ENCODE peak calls at places on chromosomes 5 and 9, in nine cellular contexts. One of them, this sample, is unnamed.

GRCh38 chr5:172274951-172275753 is 8.4 kb downstream of the UBTD2 start:
- DNase-seq in foreskin melanocyte: peak
- DNase-seq in CD14-positive monocyte: peak
- DNase-seq in T47D: no peak
- DNase-seq in Right ventricle myocardium superior: no peak
- DNase-seq in body of pancreas: no peak
- DNase-seq in tibial artery: no peak
- DNase-seq in EL: peak
- DNase-seq in activated effector memory CD4-positive, alpha-beta T cell treated with Interleukin-2 at 50 U/mL for 16 hours: peak
- DNase-seq in this sample: no peak

GRCh38 chr5:61827445-61827975 is 478.5 kb upstream of the KIF2A start:
- DNase-seq in foreskin melanocyte: no peak
- DNase-seq in CD14-positive monocyte: no peak
- DNase-seq in T47D: no peak
- DNase-seq in Right ventricle myocardium superior: no peak
- DNase-seq in body of pancreas: no peak
- DNase-seq in tibial artery: no peak
- DNase-seq in EL: no peak
- DNase-seq in activated effector memory CD4-positive, alpha-beta T cell treated with Interleukin-2 at 50 U/mL for 16 hours: no peak
- DNase-seq in this sample: no peak

GRCh38 chr5:178991190-178992145 is 3.7 kb downstream of the GRM6 start:
- DNase-seq in foreskin melanocyte: no peak
- DNase-seq in CD14-positive monocyte: no peak
- DNase-seq in T47D: no peak
- DNase-seq in Right ventricle myocardium superior: no peak
- DNase-seq in body of pancreas: no peak
- DNase-seq in tibial artery: no peak
- DNase-seq in EL: no peak
- DNase-seq in activated effector memory CD4-positive, alpha-beta T cell treated with Interleukin-2 at 50 U/mL for 16 hours: no peak
- DNase-seq in this sample: no peak

GRCh38 chr5:108380531-108381021 is 1.3 kb downstream of the FBXL17 start:
- DNase-seq in foreskin melanocyte: no peak
- DNase-seq in CD14-positive monocyte: peak
- DNase-seq in T47D: peak
- DNase-seq in Right ventricle myocardium superior: peak
- DNase-seq in body of pancreas: peak
- DNase-seq in tibial artery: peak
- DNase-seq in EL: peak
- DNase-seq in activated effector memory CD4-positive, alpha-beta T cell treated with Interleukin-2 at 50 U/mL for 16 hours: peak
- DNase-seq in this sample: peak

GRCh38 chr9:89374176-89374575 is 55.9 kb downstream of the SECISBP2 start:
- DNase-seq in foreskin melanocyte: peak
- DNase-seq in CD14-positive monocyte: no peak
- DNase-seq in T47D: no peak
- DNase-seq in Right ventricle myocardium superior: no peak
- DNase-seq in body of pancreas: no peak
- DNase-seq in tibial artery: no peak
- DNase-seq in EL: peak
- DNase-seq in activated effector memory CD4-positive, alpha-beta T cell treated with Interleukin-2 at 50 U/mL for 16 hours: no peak
- DNase-seq in this sample: no peak

GRCh38 chr5:71836084-71836483 is 117.0 kb downstream of the CARTPT start:
- DNase-seq in foreskin melanocyte: no peak
- DNase-seq in CD14-positive monocyte: no peak
- DNase-seq in T47D: no peak
- DNase-seq in Right ventricle myocardium superior: no peak
- DNase-seq in body of pancreas: no peak
- DNase-seq in tibial artery: no peak
- DNase-seq in EL: peak
- DNase-seq in activated effector memory CD4-positive, alpha-beta T cell treated with Interleukin-2 at 50 U/mL for 16 hours: no peak
- DNase-seq in this sample: no peak

GRCh38 chr9:133641396-133641655 is 5.2 kb downstream of the DBH start:
- DNase-seq in foreskin melanocyte: no peak
- DNase-seq in CD14-positive monocyte: no peak
- DNase-seq in T47D: no peak
- DNase-seq in Right ventricle myocardium superior: no peak
- DNase-seq in body of pancreas: no peak
- DNase-seq in tibial artery: no peak
- DNase-seq in EL: no peak
- DNase-seq in activated effector memory CD4-positive, alpha-beta T cell treated with Interleukin-2 at 50 U/mL for 16 hours: no peak
- DNase-seq in this sample: no peak

GRCh38 chr9:89422151-89422918 is 75.6 kb downstream of the SEMA4D start:
- DNase-seq in foreskin melanocyte: no peak
- DNase-seq in CD14-positive monocyte: no peak
- DNase-seq in T47D: no peak
- DNase-seq in Right ventricle myocardium superior: no peak
- DNase-seq in body of pancreas: no peak
- DNase-seq in tibial artery: no peak
- DNase-seq in EL: peak
- DNase-seq in activated effector memory CD4-positive, alpha-beta T cell treated with Interleukin-2 at 50 U/mL for 16 hours: no peak
- DNase-seq in this sample: peak

GRCh38 chr5:98770911-98771322 is 2.5 kb upstream of the RGMB start:
- DNase-seq in foreskin melanocyte: no peak
- DNase-seq in CD14-positive monocyte: no peak
- DNase-seq in T47D: no peak
- DNase-seq in Right ventricle myocardium superior: no peak
- DNase-seq in body of pancreas: no peak
- DNase-seq in tibial artery: no peak
- DNase-seq in EL: peak
- DNase-seq in activated effector memory CD4-positive, alpha-beta T cell treated with Interleukin-2 at 50 U/mL for 16 hours: no peak
- DNase-seq in this sample: no peak

GRCh38 chr5:172048170-172048422 is 41.7 kb upstream of the FBXW11 start:
- DNase-seq in foreskin melanocyte: no peak
- DNase-seq in CD14-positive monocyte: no peak
- DNase-seq in T47D: no peak
- DNase-seq in Right ventricle myocardium superior: no peak
- DNase-seq in body of pancreas: no peak
- DNase-seq in tibial artery: no peak
- DNase-seq in EL: no peak
- DNase-seq in activated effector memory CD4-positive, alpha-beta T cell treated with Interleukin-2 at 50 U/mL for 16 hours: no peak
- DNase-seq in this sample: no peak

GRCh38 chr9:135461936-135462335 is 17.6 kb upstream of the PPP1R26 start:
- DNase-seq in foreskin melanocyte: no peak
- DNase-seq in CD14-positive monocyte: no peak
- DNase-seq in T47D: no peak
- DNase-seq in Right ventricle myocardium superior: no peak
- DNase-seq in body of pancreas: no peak
- DNase-seq in tibial artery: no peak
- DNase-seq in EL: no peak
- DNase-seq in activated effector memory CD4-positive, alpha-beta T cell treated with Interleukin-2 at 50 U/mL for 16 hours: no peak
- DNase-seq in this sample: no peak

GRCh38 chr5:156359452-156359851 is 32.5 kb downstream of the SGCD start:
- DNase-seq in foreskin melanocyte: no peak
- DNase-seq in CD14-positive monocyte: no peak
- DNase-seq in T47D: no peak
- DNase-seq in Right ventricle myocardium superior: no peak
- DNase-seq in body of pancreas: no peak
- DNase-seq in tibial artery: no peak
- DNase-seq in EL: peak
- DNase-seq in activated effector memory CD4-positive, alpha-beta T cell treated with Interleukin-2 at 50 U/mL for 16 hours: no peak
- DNase-seq in this sample: no peak